ENCODE peak calls at places on chromosome 10, in six cellular contexts. M is lower leg skin; Q is HuH-7; F is activated naive CD4-positive, alpha-beta T cell; G is fibroblast of the conjunctiva; X is NCI-H1694. R is an unnamed sample.

GRCh38 chr10:456486-456885 is 233.0 kb downstream of the DIP2C start:
- DNase-seq in F (no peak), Q (no peak), M (peak; percentile 52), G (no peak), X (no peak), R (no peak)

GRCh38 chr10:5748394-5748803 is 63.8 kb downstream of the TASOR2 start:
- DNase-seq in X (no peak), Q (no peak), G (no peak), M (no peak), F (no peak), R (no peak)

GRCh38 chr10:126669188-126669587 is 1.3 kb downstream of the C10orf90 start:
- DNase-seq in X (no peak), G (no peak), M (no peak), Q (no peak), F (no peak), R (no peak)

GRCh38 chr10:11014671-11015141 is 3.0 kb upstream of the CELF2 start:
- DNase-seq in M (no peak), F (no peak), G (no peak), Q (no peak), X (no peak), R (no peak)

GRCh38 chr10:109866168-109866994 is 56.9 kb downstream of the XPNPEP1 start:
- DNase-seq in G (no peak), F (no peak), M (peak; percentile 62), Q (peak; percentile 34), X (no peak), R (no peak)

GRCh38 chr10:102770792-102771191 is 27.0 kb downstream of the WBP1L start:
- DNase-seq in F (no peak), M (no peak), Q (no peak), X (no peak), G (no peak), R (no peak)

GRCh38 chr10:104274762-104275721 is 6.1 kb downstream of the GSTO2 start:
- DNase-seq in X (no peak), Q (peak; percentile 78), G (no peak), M (no peak), F (peak; percentile 15), R (no peak)

GRCh38 chr10:133325392-133325760 is 11.3 kb downstream of the CALY start:
- DNase-seq in Q (no peak), M (no peak), F (peak; percentile 11), G (no peak), X (no peak), R (no peak)

GRCh38 chr10:120945801-120946302 is 94.7 kb downstream of the WDR11 start:
- DNase-seq in M (peak; percentile 89), F (no peak), Q (no peak), X (no peak), G (no peak), R (no peak)

GRCh38 chr10:32367793-32368453 is 21.0 kb upstream of the EPC1 start:
- DNase-seq in M (peak; percentile 94), Q (no peak), G (peak; percentile 49), F (peak; percentile 56), X (peak; percentile 15), R (peak; percentile 38)

GRCh38 chr10:34911661-34912205 is 96.6 kb upstream of the PARD3 start:
- DNase-seq in X (no peak), Q (no peak), G (no peak), F (no peak), M (peak; percentile 54), R (no peak)

GRCh38 chr10:21337171-21337792 is 188.2 kb downstream of the SKIDA1 start:
- DNase-seq in X (no peak), M (no peak), F (no peak), G (no peak), Q (no peak), R (no peak)

GRCh38 chr10:43230101-43230908 is 36.6 kb downstream of the RASGEF1A start:
- DNase-seq in X (no peak), F (no peak), Q (no peak), G (no peak), M (peak; percentile 75), R (no peak)

GRCh38 chr10:34157501-34157900 is 657.6 kb downstream of the PARD3 start:
- DNase-seq in G (no peak), F (no peak), Q (no peak), X (no peak), M (no peak), R (no peak)

GRCh38 chr10:46198516-46198915 is 88.3 kb upstream of the ANTXRL start:
- DNase-seq in X (no peak), M (no peak), Q (no peak), G (no peak), F (no peak), R (no peak)

GRCh38 chr10:88687853-88688467 is 18.1 kb upstream of the LIPK start:
- DNase-seq in F (no peak), X (peak; percentile 19), G (peak; percentile 23), M (no peak), Q (peak; percentile 4), R (no peak)

GRCh38 chr10:24382979-24383663 is 174.2 kb downstream of the KIAA1217 start:
- DNase-seq in X (no peak), F (no peak), M (no peak), G (no peak), Q (no peak), R (no peak)

GRCh38 chr10:27857616-27858015 is 112.0 kb upstream of the MKX start:
- DNase-seq in Q (no peak), X (no peak), F (no peak), M (no peak), G (no peak), R (no peak)

GRCh38 chr10:79203014-79203675 is 134.4 kb downstream of the ZMIZ1 start:
- DNase-seq in F (no peak), Q (no peak), M (no peak), G (no peak), X (no peak), R (no peak)

GRCh38 chr10:24952701-24953349 is 419 bp upstream of the PRTFDC1 start:
- DNase-seq in M (peak; percentile 89), F (peak; percentile 40), X (peak; percentile 33), G (no peak), Q (peak; percentile 81), R (no peak)

GRCh38 chr10:116147162-116147906 is 125.7 kb downstream of the GFRA1 start:
- DNase-seq in Q (no peak), G (no peak), X (no peak), M (no peak), F (no peak), R (no peak)

GRCh38 chr10:62594093-62594520 is 210.4 kb upstream of the ADO start:
- DNase-seq in X (no peak), G (peak; percentile 39), M (no peak), F (no peak), Q (peak; percentile 35), R (no peak)

GRCh38 chr10:95698415-95698814 is 4.7 kb upstream of the TCTN3 start:
- DNase-seq in X (no peak), F (no peak), M (no peak), G (no peak), Q (no peak), R (no peak)

GRCh38 chr10:124699471-124700292 is 44.5 kb downstream of the FAM53B start:
- DNase-seq in G (no peak), F (no peak), M (no peak), X (no peak), Q (no peak), R (no peak)

GRCh38 chr10:3054183-3054815 is 13.0 kb upstream of the PFKP start:
- DNase-seq in Q (no peak), M (no peak), F (no peak), X (no peak), G (no peak), R (no peak)

GRCh38 chr10:1243486-1244182 is 187.4 kb downstream of the WDR37 start:
- DNase-seq in M (no peak), X (no peak), G (no peak), Q (peak; percentile 39), F (no peak), R (no peak)